ENCODE peak calls at places on chromosomes 12 and 14, in seven cellular contexts. T, M, R, S, X, U and A are unnamed samples.

GRCh38 chr14:75646762-75647161 is 13.9 kb downstream of the ERG28 start:
- DNase-seq in T (no peak), M (no peak), R (peak), S (no peak), X (no peak), U (no peak), A (no peak)

GRCh38 chr12:94603434-94604068 is 46.8 kb downstream of the TMCC3 start:
- DNase-seq in T (no peak), M (peak), R (no peak), S (no peak), X (peak), U (no peak), A (no peak)

GRCh38 chr12:127519766-127520165 is 747.2 kb upstream of the TMEM132C start:
- DNase-seq in T (no peak), M (no peak), R (no peak), S (no peak), X (no peak), U (no peak), A (no peak)

GRCh38 chr12:27220057-27220987 is 23.8 kb upstream of the STK38L start:
- DNase-seq in T (no peak), M (no peak), R (no peak), S (no peak), X (no peak), U (no peak), A (no peak)

GRCh38 chr14:39615352-39615751 is 183.1 kb upstream of the FBXO33 start:
- DNase-seq in T (no peak), M (no peak), R (no peak), S (no peak), X (peak), U (no peak), A (no peak)

GRCh38 chr12:112868459-112869041 is 38.2 kb upstream of the OAS1 start:
- DNase-seq in T (no peak), M (no peak), R (no peak), S (no peak), X (peak), U (no peak), A (no peak)

GRCh38 chr12:66724616-66725015 is 45.7 kb upstream of the GRIP1 start:
- DNase-seq in T (no peak), M (no peak), R (no peak), S (no peak), X (no peak), U (no peak), A (no peak)

GRCh38 chr12:10235761-10236631 is 23.3 kb downstream of the GABARAPL1 start:
- DNase-seq in T (no peak), M (peak), R (peak), S (peak), X (peak), U (no peak), A (no peak)

GRCh38 chr12:55931317-55931779 is 386 bp downstream of the DGKA start:
- DNase-seq in T (peak), M (no peak), R (no peak), S (no peak), X (peak), U (no peak), A (no peak)

GRCh38 chr14:99918781-99919180 is 125.6 kb downstream of the EML1 start:
- DNase-seq in T (no peak), M (no peak), R (no peak), S (no peak), X (no peak), U (no peak), A (no peak)

GRCh38 chr12:123223241-123223668 is 9.7 kb downstream of the MPHOSPH9 start:
- DNase-seq in T (no peak), M (no peak), R (no peak), S (no peak), X (no peak), U (no peak), A (no peak)

GRCh38 chr12:66014818-66015217 is 115.7 kb downstream of the LLPH start:
- DNase-seq in T (no peak), M (no peak), R (peak), S (peak), X (no peak), U (no peak), A (no peak)

GRCh38 chr12:78085562-78086182 is 255.0 kb downstream of the NAV3 start:
- DNase-seq in T (no peak), M (no peak), R (peak), S (peak), X (no peak), U (no peak), A (no peak)

GRCh38 chr12:99259040-99259934 is 388.3 kb upstream of the GARIN6 start:
- DNase-seq in T (no peak), M (no peak), R (no peak), S (peak), X (peak), U (no peak), A (no peak)

GRCh38 chr14:21494902-21495762 is 16.0 kb downstream of the METTL3 start:
- DNase-seq in T (no peak), M (no peak), R (peak), S (peak), X (peak), U (no peak), A (no peak)

GRCh38 chr12:81543621-81544139 is 215.5 kb downstream of the PPFIA2 start:
- DNase-seq in T (no peak), M (no peak), R (no peak), S (no peak), X (no peak), U (no peak), A (peak)

GRCh38 chr14:49506650-49507049 is 79.5 kb downstream of the RPS29 start:
- DNase-seq in T (no peak), M (no peak), R (no peak), S (no peak), X (peak), U (no peak), A (no peak)

GRCh38 chr14:90839024-90839888 is 23.0 kb upstream of the TTC7B start:
- DNase-seq in T (peak), M (peak), R (peak), S (peak), X (no peak), U (no peak), A (no peak)

GRCh38 chr14:36020120-36021029 is 156.1 kb downstream of the PTCSC3 start:
- DNase-seq in T (no peak), M (no peak), R (no peak), S (no peak), X (peak), U (no peak), A (no peak)

GRCh38 chr12:103548622-103549601 is 38.2 kb upstream of the STAB2 start:
- DNase-seq in T (peak), M (peak), R (peak), S (peak), X (peak), U (no peak), A (peak)

GRCh38 chr12:118060301-118061010 is 523 bp downstream of the WSB2 start:
- DNase-seq in T (peak), M (peak), R (peak), S (no peak), X (no peak), U (no peak), A (no peak)

GRCh38 chr14:94768521-94769412 is 1.1 kb downstream of the GSC start:
- DNase-seq in T (no peak), M (peak), R (no peak), S (peak), X (peak), U (no peak), A (no peak)

GRCh38 chr12:102540856-102541385 is 60.6 kb upstream of the IGF1 start:
- DNase-seq in T (no peak), M (no peak), R (no peak), S (no peak), X (no peak), U (no peak), A (no peak)

GRCh38 chr14:105860615-105861580 is 334.5 kb downstream of the TMEM121 start:
- DNase-seq in T (peak), M (no peak), R (no peak), S (no peak), X (no peak), U (no peak), A (no peak)

GRCh38 chr14:58533417-58533816 is 104.3 kb upstream of the DACT1 start:
- DNase-seq in T (no peak), M (no peak), R (peak), S (peak), X (peak), U (no peak), A (no peak)

GRCh38 chr14:35405304-35405996 is 901 bp upstream of the NFKBIA start:
- DNase-seq in T (peak), M (no peak), R (no peak), S (no peak), X (peak), U (no peak), A (no peak)

GRCh38 chr12:40144023-40144422 is 38.1 kb upstream of the SLC2A13 start:
- DNase-seq in T (no peak), M (no peak), R (no peak), S (no peak), X (no peak), U (no peak), A (no peak)

GRCh38 chr14:68199465-68200145 is 380.0 kb downstream of the RAD51B start:
- DNase-seq in T (peak), M (no peak), R (no peak), S (peak), X (peak), U (no peak), A (no peak)

GRCh38 chr12:132456944-132457495 is 32.9 kb upstream of the FBRSL1 start:
- DNase-seq in T (no peak), M (no peak), R (no peak), S (no peak), X (peak), U (no peak), A (no peak)

GRCh38 chr12:120181991-120182631 is 12.4 kb downstream of the GCN1 start:
- DNase-seq in T (no peak), M (no peak), R (peak), S (peak), X (peak), U (no peak), A (peak)

GRCh38 chr14:104130974-104131651 is 7.3 kb upstream of the KIF26A start:
- DNase-seq in T (peak), M (peak), R (peak), S (peak), X (peak), U (no peak), A (no peak)

GRCh38 chr12:92141585-92142244 is 3.9 kb downstream of the BTG1 start:
- DNase-seq in T (no peak), M (no peak), R (no peak), S (no peak), X (no peak), U (no peak), A (no peak)

GRCh38 chr14:84087986-84088531 is 1441.9 kb upstream of the FLRT2 start:
- DNase-seq in T (no peak), M (no peak), R (peak), S (peak), X (no peak), U (no peak), A (no peak)

GRCh38 chr14:100905166-100905565 is 1.6 kb upstream of the RTL1 start:
- DNase-seq in T (no peak), M (no peak), R (no peak), S (no peak), X (no peak), U (no peak), A (no peak)

GRCh38 chr12:68447807-68448138 is 115.6 kb upstream of the MDM1 start:
- DNase-seq in T (no peak), M (no peak), R (no peak), S (no peak), X (no peak), U (no peak), A (no peak)

GRCh38 chr12:98870521-98870920 is 225.4 kb downstream of the APAF1 start:
- DNase-seq in T (no peak), M (no peak), R (no peak), S (no peak), X (peak), U (no peak), A (no peak)

GRCh38 chr14:85528080-85528881 is 1.7 kb upstream of the FLRT2 start:
- DNase-seq in T (no peak), M (peak), R (peak), S (peak), X (peak), U (no peak), A (peak)

GRCh38 chr12:43883311-43883710 is 47.4 kb downstream of the TMEM117 start:
- DNase-seq in T (no peak), M (no peak), R (no peak), S (no peak), X (no peak), U (no peak), A (no peak)

DNA sequence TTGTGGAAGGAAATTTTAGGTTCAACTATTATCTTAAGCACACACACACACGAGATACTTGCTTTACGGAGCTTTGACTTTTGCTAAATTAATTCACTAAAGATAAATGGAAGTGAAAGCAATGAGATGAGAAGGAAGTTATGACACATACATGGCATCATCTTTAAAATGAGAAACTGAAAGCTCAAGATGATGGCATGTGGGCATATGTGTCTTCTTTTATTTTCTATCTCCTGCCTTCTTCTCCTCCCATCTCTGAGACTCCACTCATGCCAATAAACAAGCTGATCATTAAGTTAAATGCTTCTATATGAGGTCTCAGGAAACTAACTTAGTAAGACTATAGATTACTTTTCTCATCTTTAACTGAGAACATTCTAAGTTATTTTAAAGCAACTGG is 216.7 kb downstream of the MED13L start:
- DNase-seq in T (no peak), M (no peak), R (peak), S (no peak), X (no peak), U (no peak), A (no peak)
- H3K4me3 ChIP-seq in T (no peak), M (no peak), R (no peak), S (no peak), X (no peak), U (no peak), A (no peak)

DNA sequence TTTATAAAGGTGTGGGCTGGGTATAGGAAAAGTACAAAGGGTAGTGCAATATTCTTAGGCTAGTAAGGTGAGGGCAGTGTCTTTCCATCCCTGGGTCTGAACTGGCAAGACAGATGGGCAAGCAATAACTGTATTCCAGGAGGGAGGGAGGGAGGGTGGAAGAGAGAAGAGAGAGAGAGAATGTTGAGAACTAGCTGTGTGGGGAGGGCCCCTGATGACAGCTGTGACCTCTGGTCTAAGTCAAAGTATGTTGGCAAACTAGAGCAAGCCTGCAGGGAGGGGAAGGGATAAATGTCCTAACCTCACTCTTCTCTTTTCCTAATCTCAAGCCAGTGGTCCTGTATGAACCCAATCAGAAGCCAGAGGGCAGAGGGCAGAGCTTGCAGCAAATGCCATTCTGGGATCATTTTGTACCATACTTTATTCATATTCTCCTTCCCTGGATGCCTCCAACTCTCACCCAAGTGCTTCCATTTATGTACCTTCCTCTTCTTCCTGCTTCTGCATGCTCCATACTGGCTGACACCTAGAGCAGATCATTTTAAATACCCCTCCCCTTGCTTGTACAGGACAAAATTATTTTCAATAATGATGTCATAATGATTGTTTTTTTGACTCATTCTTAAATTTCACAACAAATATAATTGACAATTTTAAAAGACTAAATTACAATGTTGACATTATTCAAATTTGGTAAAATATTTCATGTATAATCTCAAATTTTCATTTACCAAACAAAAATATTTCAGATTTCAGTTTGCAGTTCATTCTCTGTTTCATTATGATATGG is 75.9 kb downstream of the AKAP6 start:
- DNase-seq in T (peak), M (no peak), R (no peak), S (peak), X (no peak), U (no peak), A (no peak)
- H3K4me3 ChIP-seq in T (no peak), M (no peak), R (no peak), S (no peak), X (no peak), U (no peak), A (no peak)

DNA sequence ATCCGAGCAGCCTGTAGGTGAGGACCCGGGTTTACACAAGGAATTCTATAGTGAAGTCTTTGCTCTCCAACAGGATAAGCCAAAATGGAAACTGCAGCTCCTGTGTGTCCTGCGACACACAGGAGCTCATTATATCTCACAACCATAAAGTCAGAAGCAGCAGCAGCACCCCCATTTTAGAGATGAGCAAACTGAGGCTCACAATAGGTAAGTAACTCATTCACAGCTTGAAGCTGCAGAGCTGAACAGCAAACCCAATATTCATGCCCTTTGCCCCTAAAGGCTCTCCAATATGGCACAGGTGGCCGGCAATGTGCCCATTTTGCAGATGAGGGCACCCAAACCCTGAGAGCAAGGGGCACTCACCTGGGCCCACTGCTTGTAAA is 4.6 kb downstream of the NCOR2 start:
- DNase-seq in T (no peak), M (no peak), R (no peak), S (no peak), X (no peak), U (no peak), A (no peak)
- H3K4me3 ChIP-seq in T (no peak), M (no peak), R (no peak), S (no peak), X (no peak), U (no peak), A (no peak)

GRCh38 chr12:15220451-15220850 is 766 bp downstream of the RERG start:
- DNase-seq in T (no peak), M (no peak), R (no peak), S (no peak), X (no peak), U (no peak), A (no peak)
- H3K4me3 ChIP-seq in T (peak), M (peak), R (no peak), S (peak), X (no peak), U (peak), A (no peak)

GRCh38 chr14:30270200-30271161 is 288.5 kb upstream of the G2E3 start:
- DNase-seq in T (peak), M (peak), R (peak), S (peak), X (peak), U (peak), A (peak)
- H3K4me3 ChIP-seq in T (peak), M (peak), R (peak), S (no peak), X (peak), U (peak), A (no peak)

GRCh38 chr12:121590476-121591143 is 9.8 kb upstream of the KDM2B start:
- DNase-seq in T (no peak), M (no peak), R (peak), S (peak), X (peak), U (no peak), A (no peak)
- H3K4me3 ChIP-seq in T (peak), M (no peak), R (peak), S (peak), X (no peak), U (peak), A (no peak)

DNA sequence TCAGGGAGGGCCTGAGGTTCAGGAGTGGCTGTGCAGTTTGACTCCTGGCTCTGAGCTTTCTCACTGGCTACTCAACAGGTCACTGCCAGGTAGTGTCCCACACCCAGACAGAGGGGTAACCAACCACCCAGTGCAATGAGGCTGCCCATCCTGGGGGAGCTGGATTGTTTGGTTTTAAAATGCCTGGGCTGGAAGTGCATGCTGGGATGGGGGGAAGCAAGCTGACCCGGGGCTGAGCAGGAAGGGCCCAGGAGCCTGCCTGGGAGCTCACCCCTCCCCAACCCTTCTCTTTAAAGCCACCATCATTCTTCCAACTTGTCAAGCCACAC is 12.6 kb upstream of the ABHD12B start:
- DNase-seq in T (no peak), M (no peak), R (no peak), S (no peak), X (no peak), U (no peak), A (no peak)
- H3K4me3 ChIP-seq in T (peak), M (peak), R (no peak), S (no peak), X (no peak), U (peak), A (no peak)

GRCh38 chr12:58918475-58918874 is 1.8 kb downstream of the LRIG3 start:
- DNase-seq in T (no peak), M (no peak), R (no peak), S (no peak), X (no peak), U (no peak), A (no peak)
- H3K4me3 ChIP-seq in T (peak), M (peak), R (peak), S (peak), X (no peak), U (peak), A (peak)